ENCODE peak calls at places on chromosomes 3 and 15, in eight cellular contexts. J, A, S, K, C, Q, G and O are unnamed samples.

GRCh38 chr3:86787091-86787490 is 203.9 kb downstream of the VGLL3 start:
- ATAC-seq in K (no peak), A (no peak), J (no peak), S (no peak), Q (no peak), G (no peak), C (no peak), O (no peak)

GRCh38 chr15:74383695-74384565 is 16.5 kb upstream of the CYP11A1 start:
- ATAC-seq in J (peak), Q (no peak), K (no peak), A (no peak), C (no peak), G (no peak), S (peak), O (peak)

GRCh38 chr15:57375827-57376694 is at the start of gene CGNL1:
- ATAC-seq in J (peak), K (no peak), G (no peak), Q (peak), A (peak), S (no peak), C (peak), O (peak)

GRCh38 chr3:126446791-126447190 is 28.9 kb downstream of the ZXDC start:
- ATAC-seq in Q (no peak), J (no peak), S (no peak), G (no peak), C (no peak), A (no peak), K (no peak), O (no peak)

GRCh38 chr15:45331977-45332376 is 46.4 kb downstream of the GATM start:
- ATAC-seq in Q (no peak), K (no peak), G (no peak), A (no peak), C (no peak), S (no peak), J (no peak), O (no peak)

GRCh38 chr3:194785315-194785714 is 99.6 kb downstream of the FAM43A start:
- ATAC-seq in C (no peak), K (peak), J (no peak), A (peak), Q (no peak), S (no peak), G (no peak), O (peak)

GRCh38 chr15:76871930-76872329 is 33.2 kb downstream of the SCAPER start:
- ATAC-seq in A (no peak), J (no peak), S (peak), Q (no peak), G (no peak), K (no peak), C (no peak), O (no peak)

GRCh38 chr3:134406331-134407246 is 32.3 kb upstream of the AMOTL2 start:
- ATAC-seq in C (peak), K (no peak), A (peak), J (no peak), Q (peak), S (no peak), G (no peak), O (peak)

GRCh38 chr3:43105224-43105596 is 669 bp downstream of the POMGNT2 start:
- ATAC-seq in J (peak), Q (peak), S (peak), C (no peak), A (peak), K (no peak), G (peak), O (peak)

GRCh38 chr15:78732634-78733033 is 78.6 kb downstream of the ADAMTS7 start:
- ATAC-seq in A (no peak), K (no peak), Q (no peak), C (no peak), J (no peak), S (no peak), G (no peak), O (no peak)

GRCh38 chr3:138861755-138862333 is 27.1 kb upstream of the PIK3CB start:
- ATAC-seq in J (peak), A (no peak), C (no peak), Q (no peak), S (no peak), G (no peak), K (no peak), O (no peak)

GRCh38 chr15:94230436-94230885 is 900 bp upstream of the MCTP2 start:
- ATAC-seq in J (no peak), A (peak), K (no peak), S (no peak), C (peak), Q (no peak), G (no peak), O (no peak)

GRCh38 chr3:58175429-58176184 is 35.2 kb downstream of the DNASE1L3 start:
- ATAC-seq in A (peak), S (no peak), K (no peak), G (no peak), Q (no peak), J (no peak), C (peak), O (peak)

GRCh38 chr3:99925584-99925983 is 107.9 kb downstream of the CMSS1 start:
- ATAC-seq in C (peak), J (peak), K (peak), S (no peak), G (no peak), Q (peak), A (no peak), O (peak)

GRCh38 chr3:172204716-172205115 is 165.3 kb downstream of the FNDC3B start:
- ATAC-seq in Q (no peak), S (no peak), C (peak), J (no peak), K (no peak), G (no peak), A (no peak), O (no peak)

GRCh38 chr3:175260145-175260794 is 401.1 kb downstream of the NAALADL2 start:
- ATAC-seq in G (no peak), S (no peak), A (no peak), Q (no peak), C (no peak), J (no peak), K (no peak), O (no peak)

GRCh38 chr3:160094562-160094961 is 105.9 kb downstream of the IL12A start:
- ATAC-seq in K (no peak), S (no peak), C (no peak), Q (no peak), G (no peak), J (no peak), A (peak), O (no peak)

GRCh38 chr15:44811347-44811746 is 75.0 kb downstream of the TRIM69 start:
- ATAC-seq in G (no peak), Q (no peak), J (peak), K (no peak), A (peak), S (no peak), C (peak), O (no peak)

GRCh38 chr3:71208273-71209095 is 375.0 kb downstream of the FOXP1 start:
- ATAC-seq in C (peak), Q (no peak), G (no peak), A (peak), K (no peak), S (no peak), J (no peak), O (no peak)

GRCh38 chr3:170730071-170730812 is 139.8 kb downstream of the RPL22L1 start:
- ATAC-seq in S (no peak), G (no peak), Q (no peak), A (no peak), C (no peak), J (no peak), K (no peak), O (no peak)

GRCh38 chr3:168121175-168121853 is 25.6 kb upstream of the GOLIM4 start:
- ATAC-seq in Q (peak), A (peak), J (no peak), C (no peak), G (no peak), K (peak), S (no peak), O (no peak)

GRCh38 chr3:187186375-187186774 is 10.9 kb upstream of the RTP1 start:
- ATAC-seq in Q (no peak), C (no peak), S (no peak), G (no peak), K (peak), A (no peak), J (peak), O (no peak)

GRCh38 chr15:38271895-38272294 is 19.3 kb downstream of the SPRED1 start:
- ATAC-seq in K (no peak), G (no peak), C (no peak), A (no peak), Q (no peak), S (no peak), J (no peak), O (no peak)

GRCh38 chr3:175383366-175383765 is 524.2 kb downstream of the NAALADL2 start:
- ATAC-seq in S (no peak), Q (peak), C (no peak), J (no peak), G (no peak), A (no peak), K (no peak), O (no peak)